ENCODE peak calls at places on chromosome 22, in five cellular contexts. One of them, this sample, is unnamed.

GRCh38 chr22:44403930-44404329 is 91.2 kb upstream of the SHISAL1 start:
- DNase-seq in esophagus squamous epithelium: no peak
- DNase-seq in mammary epithelial cell: no peak
- DNase-seq in fibroblast of lung: no peak
- DNase-seq in fibroblast of the aortic adventitia: no peak
- DNase-seq in this sample: no peak

GRCh38 chr22:27996981-27997380 is 77.9 kb upstream of the PITPNB start:
- DNase-seq in esophagus squamous epithelium: no peak
- DNase-seq in mammary epithelial cell: no peak
- DNase-seq in fibroblast of lung: no peak
- DNase-seq in fibroblast of the aortic adventitia: no peak
- DNase-seq in this sample: no peak

GRCh38 chr22:35629406-35630234 is 12.5 kb upstream of the MB start:
- DNase-seq in esophagus squamous epithelium: no peak
- DNase-seq in mammary epithelial cell: peak
- DNase-seq in fibroblast of lung: peak
- DNase-seq in fibroblast of the aortic adventitia: peak
- DNase-seq in this sample: peak

GRCh38 chr22:27154717-27155116 is 497.3 kb downstream of the MIAT start:
- DNase-seq in esophagus squamous epithelium: no peak
- DNase-seq in mammary epithelial cell: no peak
- DNase-seq in fibroblast of lung: no peak
- DNase-seq in fibroblast of the aortic adventitia: no peak
- DNase-seq in this sample: no peak

GRCh38 chr22:28891156-28891733 is 7.9 kb downstream of the ZNRF3 start:
- DNase-seq in esophagus squamous epithelium: no peak
- DNase-seq in mammary epithelial cell: no peak
- DNase-seq in fibroblast of lung: no peak
- DNase-seq in fibroblast of the aortic adventitia: no peak
- DNase-seq in this sample: no peak

GRCh38 chr22:20724676-20725454 is 49.0 kb upstream of the SERPIND1 start:
- DNase-seq in esophagus squamous epithelium: no peak
- DNase-seq in mammary epithelial cell: no peak
- DNase-seq in fibroblast of lung: no peak
- DNase-seq in fibroblast of the aortic adventitia: no peak
- DNase-seq in this sample: no peak

GRCh38 chr22:25702046-25702445 is 39.9 kb upstream of the MYO18B start:
- DNase-seq in esophagus squamous epithelium: no peak
- DNase-seq in mammary epithelial cell: peak
- DNase-seq in fibroblast of lung: peak
- DNase-seq in fibroblast of the aortic adventitia: peak
- DNase-seq in this sample: no peak

GRCh38 chr22:33659423-33659822 is 260.9 kb downstream of the LARGE1 start:
- DNase-seq in esophagus squamous epithelium: no peak
- DNase-seq in mammary epithelial cell: no peak
- DNase-seq in fibroblast of lung: no peak
- DNase-seq in fibroblast of the aortic adventitia: peak
- DNase-seq in this sample: no peak

GRCh38 chr22:42623301-42623751 is 8.6 kb upstream of the POLDIP3 start:
- DNase-seq in esophagus squamous epithelium: no peak
- DNase-seq in mammary epithelial cell: no peak
- DNase-seq in fibroblast of lung: no peak
- DNase-seq in fibroblast of the aortic adventitia: no peak
- DNase-seq in this sample: no peak

GRCh38 chr22:30705710-30706651 is 11.3 kb downstream of the OSBP2 start:
- DNase-seq in esophagus squamous epithelium: no peak
- DNase-seq in mammary epithelial cell: no peak
- DNase-seq in fibroblast of lung: peak
- DNase-seq in fibroblast of the aortic adventitia: peak
- DNase-seq in this sample: peak

GRCh38 chr22:25167082-25167481 is 32.6 kb upstream of the CRYBB3 start:
- DNase-seq in esophagus squamous epithelium: no peak
- DNase-seq in mammary epithelial cell: no peak
- DNase-seq in fibroblast of lung: no peak
- DNase-seq in fibroblast of the aortic adventitia: no peak
- DNase-seq in this sample: no peak

GRCh38 chr22:44664149-44664548 is 37.9 kb upstream of the PRR5 start:
- DNase-seq in esophagus squamous epithelium: no peak
- DNase-seq in mammary epithelial cell: no peak
- DNase-seq in fibroblast of lung: peak
- DNase-seq in fibroblast of the aortic adventitia: no peak
- DNase-seq in this sample: no peak

GRCh38 chr22:46031561-46031960 is 54.6 kb upstream of the WNT7B start:
- DNase-seq in esophagus squamous epithelium: no peak
- DNase-seq in mammary epithelial cell: no peak
- DNase-seq in fibroblast of lung: no peak
- DNase-seq in fibroblast of the aortic adventitia: no peak
- DNase-seq in this sample: no peak

GRCh38 chr22:43921361-43921760 is 2.2 kb upstream of the PNPLA3 start:
- DNase-seq in esophagus squamous epithelium: no peak
- DNase-seq in mammary epithelial cell: peak
- DNase-seq in fibroblast of lung: peak
- DNase-seq in fibroblast of the aortic adventitia: peak
- DNase-seq in this sample: no peak

GRCh38 chr22:44436656-44437492 is 61.2 kb downstream of the RTL6 start:
- DNase-seq in esophagus squamous epithelium: no peak
- DNase-seq in mammary epithelial cell: no peak
- DNase-seq in fibroblast of lung: no peak
- DNase-seq in fibroblast of the aortic adventitia: no peak
- DNase-seq in this sample: no peak

GRCh38 chr22:45205624-45205925 is 35.1 kb downstream of the KIAA0930 start:
- DNase-seq in esophagus squamous epithelium: no peak
- DNase-seq in mammary epithelial cell: no peak
- DNase-seq in fibroblast of lung: no peak
- DNase-seq in fibroblast of the aortic adventitia: no peak
- DNase-seq in this sample: no peak

GRCh38 chr22:25823276-25823675 is 81.3 kb downstream of the MYO18B start:
- DNase-seq in esophagus squamous epithelium: no peak
- DNase-seq in mammary epithelial cell: no peak
- DNase-seq in fibroblast of lung: no peak
- DNase-seq in fibroblast of the aortic adventitia: no peak
- DNase-seq in this sample: no peak

GRCh38 chr22:25281675-25282345 is 62.4 kb downstream of the CRYBB2 start:
- DNase-seq in esophagus squamous epithelium: no peak
- DNase-seq in mammary epithelial cell: no peak
- DNase-seq in fibroblast of lung: no peak
- DNase-seq in fibroblast of the aortic adventitia: no peak
- DNase-seq in this sample: no peak

GRCh38 chr22:37967147-37967546 is 13.6 kb downstream of the POLR2F start:
- DNase-seq in esophagus squamous epithelium: no peak
- DNase-seq in mammary epithelial cell: no peak
- DNase-seq in fibroblast of lung: no peak
- DNase-seq in fibroblast of the aortic adventitia: no peak
- DNase-seq in this sample: no peak

GRCh38 chr22:37967637-37968451 is 14.3 kb downstream of the POLR2F start:
- DNase-seq in esophagus squamous epithelium: no peak
- DNase-seq in mammary epithelial cell: no peak
- DNase-seq in fibroblast of lung: no peak
- DNase-seq in fibroblast of the aortic adventitia: no peak
- DNase-seq in this sample: no peak

GRCh38 chr22:37965940-37966664 is 12.6 kb downstream of the POLR2F start:
- DNase-seq in esophagus squamous epithelium: no peak
- DNase-seq in mammary epithelial cell: peak
- DNase-seq in fibroblast of lung: no peak
- DNase-seq in fibroblast of the aortic adventitia: peak
- DNase-seq in this sample: peak

GRCh38 chr22:37970864-37971263 is 13.5 kb downstream of the SOX10 start:
- DNase-seq in esophagus squamous epithelium: no peak
- DNase-seq in mammary epithelial cell: no peak
- DNase-seq in fibroblast of lung: no peak
- DNase-seq in fibroblast of the aortic adventitia: no peak
- DNase-seq in this sample: no peak

GRCh38 chr22:37968452-37969251 is 15.2 kb downstream of the POLR2F start:
- DNase-seq in esophagus squamous epithelium: no peak
- DNase-seq in mammary epithelial cell: no peak
- DNase-seq in fibroblast of lung: no peak
- DNase-seq in fibroblast of the aortic adventitia: no peak
- DNase-seq in this sample: no peak
- TF ChIP-seq CTCF in esophagus squamous epithelium: no peak
- TF ChIP-seq CTCF in mammary epithelial cell: no peak
- TF ChIP-seq CTCF in fibroblast of lung: no peak
- TF ChIP-seq CTCF in fibroblast of the aortic adventitia: no peak
- TF ChIP-seq CTCF in this sample: no peak

GRCh38 chr22:48870436-48870835 is 957.2 kb downstream of the BRD1 start:
- DNase-seq in esophagus squamous epithelium: no peak
- DNase-seq in mammary epithelial cell: no peak
- DNase-seq in fibroblast of lung: no peak
- DNase-seq in fibroblast of the aortic adventitia: no peak
- DNase-seq in this sample: no peak

GRCh38 chr22:48868554-48868953 is 959.1 kb downstream of the BRD1 start:
- DNase-seq in esophagus squamous epithelium: no peak
- DNase-seq in mammary epithelial cell: no peak
- DNase-seq in fibroblast of lung: no peak
- DNase-seq in fibroblast of the aortic adventitia: no peak
- DNase-seq in this sample: no peak

GRCh38 chr22:48869161-48869560 is 958.5 kb downstream of the BRD1 start:
- DNase-seq in esophagus squamous epithelium: no peak
- DNase-seq in mammary epithelial cell: no peak
- DNase-seq in fibroblast of lung: no peak
- DNase-seq in fibroblast of the aortic adventitia: no peak
- DNase-seq in this sample: no peak

GRCh38 chr22:48871176-48871840 is 956.4 kb downstream of the BRD1 start:
- DNase-seq in esophagus squamous epithelium: no peak
- DNase-seq in mammary epithelial cell: no peak
- DNase-seq in fibroblast of lung: no peak
- DNase-seq in fibroblast of the aortic adventitia: no peak
- DNase-seq in this sample: no peak

GRCh38 chr22:48869788-48870187 is 957.9 kb downstream of the BRD1 start:
- DNase-seq in esophagus squamous epithelium: no peak
- DNase-seq in mammary epithelial cell: no peak
- DNase-seq in fibroblast of lung: no peak
- DNase-seq in fibroblast of the aortic adventitia: no peak
- DNase-seq in this sample: no peak
- TF ChIP-seq CTCF in esophagus squamous epithelium: no peak
- TF ChIP-seq CTCF in mammary epithelial cell: no peak
- TF ChIP-seq CTCF in fibroblast of lung: no peak
- TF ChIP-seq CTCF in fibroblast of the aortic adventitia: no peak
- TF ChIP-seq CTCF in this sample: no peak

GRCh38 chr22:41286639-41287091 is 678 bp upstream of the RANGAP1 start:
- DNase-seq in esophagus squamous epithelium: no peak
- DNase-seq in mammary epithelial cell: no peak
- DNase-seq in fibroblast of lung: peak
- DNase-seq in fibroblast of the aortic adventitia: peak
- DNase-seq in this sample: no peak

GRCh38 chr22:41284465-41284864 is 1.5 kb downstream of the RANGAP1 start:
- DNase-seq in esophagus squamous epithelium: no peak
- DNase-seq in mammary epithelial cell: peak
- DNase-seq in fibroblast of lung: no peak
- DNase-seq in fibroblast of the aortic adventitia: no peak
- DNase-seq in this sample: no peak

GRCh38 chr22:41285441-41285819 is 557 bp downstream of the RANGAP1 start:
- DNase-seq in esophagus squamous epithelium: no peak
- DNase-seq in mammary epithelial cell: peak
- DNase-seq in fibroblast of lung: peak
- DNase-seq in fibroblast of the aortic adventitia: peak
- DNase-seq in this sample: peak

GRCh38 chr22:41288245-41288946 is 2.4 kb upstream of the RANGAP1 start:
- DNase-seq in esophagus squamous epithelium: no peak
- DNase-seq in mammary epithelial cell: peak
- DNase-seq in fibroblast of lung: peak
- DNase-seq in fibroblast of the aortic adventitia: peak
- DNase-seq in this sample: no peak

GRCh38 chr22:41285820-41286638 is at the start of gene RANGAP1:
- DNase-seq in esophagus squamous epithelium: peak
- DNase-seq in mammary epithelial cell: peak
- DNase-seq in fibroblast of lung: peak
- DNase-seq in fibroblast of the aortic adventitia: peak
- DNase-seq in this sample: peak
- TF ChIP-seq CTCF in esophagus squamous epithelium: peak
- TF ChIP-seq CTCF in mammary epithelial cell: peak
- TF ChIP-seq CTCF in fibroblast of lung: no peak
- TF ChIP-seq CTCF in fibroblast of the aortic adventitia: peak
- TF ChIP-seq CTCF in this sample: peak

GRCh38 chr22:39664485-39665200 is 94.1 kb downstream of the CACNA1I start:
- DNase-seq in esophagus squamous epithelium: no peak
- DNase-seq in mammary epithelial cell: no peak
- DNase-seq in fibroblast of lung: no peak
- DNase-seq in fibroblast of the aortic adventitia: no peak
- DNase-seq in this sample: no peak
- TF ChIP-seq CTCF in esophagus squamous epithelium: no peak
- TF ChIP-seq CTCF in mammary epithelial cell: no peak
- TF ChIP-seq CTCF in fibroblast of lung: no peak
- TF ChIP-seq CTCF in fibroblast of the aortic adventitia: no peak
- TF ChIP-seq CTCF in this sample: no peak

GRCh38 chr22:22933100-22933806 is 45.6 kb downstream of the IGLL5 start:
- DNase-seq in esophagus squamous epithelium: no peak
- DNase-seq in mammary epithelial cell: no peak
- DNase-seq in fibroblast of lung: no peak
- DNase-seq in fibroblast of the aortic adventitia: no peak
- DNase-seq in this sample: no peak
- TF ChIP-seq CTCF in esophagus squamous epithelium: no peak
- TF ChIP-seq CTCF in mammary epithelial cell: no peak
- TF ChIP-seq CTCF in fibroblast of lung: no peak
- TF ChIP-seq CTCF in fibroblast of the aortic adventitia: no peak
- TF ChIP-seq CTCF in this sample: no peak

GRCh38 chr22:21918466-21919185 is 34.0 kb downstream of the PPM1F start:
- DNase-seq in esophagus squamous epithelium: no peak
- DNase-seq in mammary epithelial cell: no peak
- DNase-seq in fibroblast of lung: no peak
- DNase-seq in fibroblast of the aortic adventitia: no peak
- DNase-seq in this sample: no peak

GRCh38 chr22:21916309-21916918 is 36.2 kb downstream of the PPM1F start:
- DNase-seq in esophagus squamous epithelium: no peak
- DNase-seq in mammary epithelial cell: no peak
- DNase-seq in fibroblast of lung: no peak
- DNase-seq in fibroblast of the aortic adventitia: no peak
- DNase-seq in this sample: no peak

GRCh38 chr22:21917206-21917958 is 35.3 kb downstream of the PPM1F start:
- DNase-seq in esophagus squamous epithelium: no peak
- DNase-seq in mammary epithelial cell: no peak
- DNase-seq in fibroblast of lung: peak
- DNase-seq in fibroblast of the aortic adventitia: peak
- DNase-seq in this sample: peak

GRCh38 chr22:21919526-21920307 is 32.9 kb downstream of the PPM1F start:
- DNase-seq in esophagus squamous epithelium: no peak
- DNase-seq in mammary epithelial cell: no peak
- DNase-seq in fibroblast of lung: no peak
- DNase-seq in fibroblast of the aortic adventitia: no peak
- DNase-seq in this sample: no peak

DNA sequence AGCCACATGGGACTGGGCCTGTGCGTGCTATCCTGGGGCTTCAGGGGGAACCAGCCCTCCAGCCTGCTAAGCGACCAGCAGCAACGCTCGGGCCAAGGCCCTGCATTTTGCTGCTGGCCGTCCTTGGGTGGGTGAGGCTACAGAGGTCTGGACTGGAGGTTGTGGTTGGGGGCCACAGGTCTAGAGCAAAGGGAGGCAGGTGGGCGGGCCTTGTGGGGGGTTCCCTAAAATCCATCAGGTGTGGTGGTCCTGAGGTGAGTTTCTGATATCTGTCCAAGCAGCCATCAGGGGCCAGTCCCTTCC is 34.7 kb downstream of the PPM1F start:
- DNase-seq in esophagus squamous epithelium: no peak
- DNase-seq in mammary epithelial cell: no peak
- DNase-seq in fibroblast of lung: no peak
- DNase-seq in fibroblast of the aortic adventitia: no peak
- DNase-seq in this sample: no peak
- TF ChIP-seq CTCF in esophagus squamous epithelium: no peak
- TF ChIP-seq CTCF in mammary epithelial cell: no peak
- TF ChIP-seq CTCF in fibroblast of lung: no peak
- TF ChIP-seq CTCF in fibroblast of the aortic adventitia: no peak
- TF ChIP-seq CTCF in this sample: no peak